ENCODE peak calls at places on chromosomes 4 and X, in nine cellular contexts. One of them, this sample, is unnamed.
A peak's percentile ranks its signal among the peaks of the same experiment; 100 is the strongest.

GRCh38 chr4:122826000-122826595 is 533 bp upstream of the FGF2 start:
- DNase-seq in prostate gland: no peak
- DNase-seq in pancreas: no peak
- DNase-seq in psoas muscle: no peak
- DNase-seq in CD8-positive, alpha-beta T cell: no peak
- DNase-seq in fibroblast of lung: peak; percentile 69
- DNase-seq in neural progenitor cell: peak; percentile 13
- DNase-seq in transverse colon: no peak
- DNase-seq in dorsolateral prefrontal cortex: no peak
- DNase-seq in this sample: no peak

GRCh38 chr4:109816082-109816442 is 500 bp downstream of the GAR1 start:
- DNase-seq in prostate gland: no peak
- DNase-seq in pancreas: peak; percentile 42
- DNase-seq in psoas muscle: peak; percentile 50
- DNase-seq in CD8-positive, alpha-beta T cell: peak; percentile 42
- DNase-seq in fibroblast of lung: no peak
- DNase-seq in neural progenitor cell: peak; percentile 27
- DNase-seq in transverse colon: peak; percentile 26
- DNase-seq in dorsolateral prefrontal cortex: no peak
- DNase-seq in this sample: no peak

GRCh38 chr4:153750197-153750817 is 9.5 kb downstream of the RNF175 start:
- DNase-seq in prostate gland: peak; percentile 36
- DNase-seq in pancreas: no peak
- DNase-seq in psoas muscle: no peak
- DNase-seq in CD8-positive, alpha-beta T cell: peak; percentile 58
- DNase-seq in fibroblast of lung: peak; percentile 83
- DNase-seq in neural progenitor cell: peak; percentile 90
- DNase-seq in transverse colon: peak; percentile 43
- DNase-seq in dorsolateral prefrontal cortex: peak; percentile 45
- DNase-seq in this sample: peak; percentile 50

GRCh38 chr4:145216532-145216931 is 36.1 kb upstream of the OTUD4 start:
- DNase-seq in prostate gland: no peak
- DNase-seq in pancreas: no peak
- DNase-seq in psoas muscle: no peak
- DNase-seq in CD8-positive, alpha-beta T cell: no peak
- DNase-seq in fibroblast of lung: peak; percentile 65
- DNase-seq in neural progenitor cell: no peak
- DNase-seq in transverse colon: no peak
- DNase-seq in dorsolateral prefrontal cortex: no peak
- DNase-seq in this sample: no peak

GRCh38 chr4:118351851-118352827 is 664 bp downstream of the PRSS12 start:
- DNase-seq in prostate gland: no peak
- DNase-seq in pancreas: peak; percentile 89
- DNase-seq in psoas muscle: peak; percentile 56
- DNase-seq in CD8-positive, alpha-beta T cell: no peak
- DNase-seq in fibroblast of lung: peak; percentile 62
- DNase-seq in neural progenitor cell: peak; percentile 63
- DNase-seq in transverse colon: peak; percentile 65
- DNase-seq in dorsolateral prefrontal cortex: no peak
- DNase-seq in this sample: no peak

GRCh38 chr4:98626350-98626749 is 32.1 kb downstream of the TSPAN5 start:
- DNase-seq in prostate gland: no peak
- DNase-seq in pancreas: no peak
- DNase-seq in psoas muscle: no peak
- DNase-seq in CD8-positive, alpha-beta T cell: no peak
- DNase-seq in fibroblast of lung: peak; percentile 87
- DNase-seq in neural progenitor cell: no peak
- DNase-seq in transverse colon: no peak
- DNase-seq in dorsolateral prefrontal cortex: no peak
- DNase-seq in this sample: no peak

GRCh38 chr4:88286897-88287296 is 2.5 kb upstream of the PPM1K start:
- DNase-seq in prostate gland: no peak
- DNase-seq in pancreas: no peak
- DNase-seq in psoas muscle: no peak
- DNase-seq in CD8-positive, alpha-beta T cell: no peak
- DNase-seq in fibroblast of lung: peak; percentile 11
- DNase-seq in neural progenitor cell: no peak
- DNase-seq in transverse colon: no peak
- DNase-seq in dorsolateral prefrontal cortex: no peak
- DNase-seq in this sample: no peak

GRCh38 chr4:23970193-23970850 is 80.5 kb upstream of the PPARGC1A start:
- DNase-seq in prostate gland: no peak
- DNase-seq in pancreas: no peak
- DNase-seq in psoas muscle: no peak
- DNase-seq in CD8-positive, alpha-beta T cell: no peak
- DNase-seq in fibroblast of lung: peak; percentile 84
- DNase-seq in neural progenitor cell: no peak
- DNase-seq in transverse colon: no peak
- DNase-seq in dorsolateral prefrontal cortex: no peak
- DNase-seq in this sample: no peak

GRCh38 chr4:112141366-112142138 is 3.7 kb upstream of the FAM241A start:
- DNase-seq in prostate gland: no peak
- DNase-seq in pancreas: no peak
- DNase-seq in psoas muscle: no peak
- DNase-seq in CD8-positive, alpha-beta T cell: no peak
- DNase-seq in fibroblast of lung: peak; percentile 20
- DNase-seq in neural progenitor cell: no peak
- DNase-seq in transverse colon: no peak
- DNase-seq in dorsolateral prefrontal cortex: no peak
- DNase-seq in this sample: no peak

GRCh38 chrX:18895157-18895952 is 88.6 kb downstream of the PHKA2 start:
- DNase-seq in prostate gland: peak; percentile 58
- DNase-seq in pancreas: no peak
- DNase-seq in psoas muscle: peak; percentile 87
- DNase-seq in CD8-positive, alpha-beta T cell: no peak
- DNase-seq in fibroblast of lung: peak; percentile 88
- DNase-seq in neural progenitor cell: no peak
- DNase-seq in transverse colon: no peak
- DNase-seq in dorsolateral prefrontal cortex: no peak
- DNase-seq in this sample: no peak

GRCh38 chr4:2492970-2493369 is 24.1 kb downstream of the RNF4 start:
- DNase-seq in prostate gland: no peak
- DNase-seq in pancreas: no peak
- DNase-seq in psoas muscle: no peak
- DNase-seq in CD8-positive, alpha-beta T cell: no peak
- DNase-seq in fibroblast of lung: no peak
- DNase-seq in neural progenitor cell: no peak
- DNase-seq in transverse colon: no peak
- DNase-seq in dorsolateral prefrontal cortex: no peak
- DNase-seq in this sample: no peak
- H3K27ac ChIP-seq in prostate gland: no peak overlapping the region
- H3K27ac ChIP-seq in pancreas: no peak overlapping the region
- H3K27ac ChIP-seq in psoas muscle: no peak overlapping the region
- H3K27ac ChIP-seq in CD8-positive, alpha-beta T cell: no peak overlapping the region
- H3K27ac ChIP-seq in fibroblast of lung: no peak overlapping the region
- H3K27ac ChIP-seq in neural progenitor cell: no peak overlapping the region
- H3K27ac ChIP-seq in transverse colon: no peak overlapping the region
- H3K27ac ChIP-seq in dorsolateral prefrontal cortex: no peak overlapping the region
- H3K27ac ChIP-seq in this sample: no peak overlapping the region

GRCh38 chr4:182310316-182310715 is 67.1 kb downstream of the TENM3 start:
- DNase-seq in prostate gland: no peak
- DNase-seq in pancreas: no peak
- DNase-seq in psoas muscle: no peak
- DNase-seq in CD8-positive, alpha-beta T cell: no peak
- DNase-seq in fibroblast of lung: peak; percentile 67
- DNase-seq in neural progenitor cell: no peak
- DNase-seq in transverse colon: no peak
- DNase-seq in dorsolateral prefrontal cortex: no peak
- DNase-seq in this sample: no peak

GRCh38 chr4:182307746-182308145 is 64.5 kb downstream of the TENM3 start:
- DNase-seq in prostate gland: no peak
- DNase-seq in pancreas: no peak
- DNase-seq in psoas muscle: no peak
- DNase-seq in CD8-positive, alpha-beta T cell: no peak
- DNase-seq in fibroblast of lung: peak; percentile 90
- DNase-seq in neural progenitor cell: no peak
- DNase-seq in transverse colon: no peak
- DNase-seq in dorsolateral prefrontal cortex: no peak
- DNase-seq in this sample: no peak

GRCh38 chr4:182309877-182310276 is 66.7 kb downstream of the TENM3 start:
- DNase-seq in prostate gland: no peak
- DNase-seq in pancreas: no peak
- DNase-seq in psoas muscle: no peak
- DNase-seq in CD8-positive, alpha-beta T cell: no peak
- DNase-seq in fibroblast of lung: no peak
- DNase-seq in neural progenitor cell: no peak
- DNase-seq in transverse colon: no peak
- DNase-seq in dorsolateral prefrontal cortex: no peak
- DNase-seq in this sample: no peak

GRCh38 chr4:182303847-182304246 is 60.6 kb downstream of the TENM3 start:
- DNase-seq in prostate gland: no peak
- DNase-seq in pancreas: no peak
- DNase-seq in psoas muscle: no peak
- DNase-seq in CD8-positive, alpha-beta T cell: no peak
- DNase-seq in fibroblast of lung: no peak
- DNase-seq in neural progenitor cell: no peak
- DNase-seq in transverse colon: no peak
- DNase-seq in dorsolateral prefrontal cortex: no peak
- DNase-seq in this sample: no peak

DNA sequence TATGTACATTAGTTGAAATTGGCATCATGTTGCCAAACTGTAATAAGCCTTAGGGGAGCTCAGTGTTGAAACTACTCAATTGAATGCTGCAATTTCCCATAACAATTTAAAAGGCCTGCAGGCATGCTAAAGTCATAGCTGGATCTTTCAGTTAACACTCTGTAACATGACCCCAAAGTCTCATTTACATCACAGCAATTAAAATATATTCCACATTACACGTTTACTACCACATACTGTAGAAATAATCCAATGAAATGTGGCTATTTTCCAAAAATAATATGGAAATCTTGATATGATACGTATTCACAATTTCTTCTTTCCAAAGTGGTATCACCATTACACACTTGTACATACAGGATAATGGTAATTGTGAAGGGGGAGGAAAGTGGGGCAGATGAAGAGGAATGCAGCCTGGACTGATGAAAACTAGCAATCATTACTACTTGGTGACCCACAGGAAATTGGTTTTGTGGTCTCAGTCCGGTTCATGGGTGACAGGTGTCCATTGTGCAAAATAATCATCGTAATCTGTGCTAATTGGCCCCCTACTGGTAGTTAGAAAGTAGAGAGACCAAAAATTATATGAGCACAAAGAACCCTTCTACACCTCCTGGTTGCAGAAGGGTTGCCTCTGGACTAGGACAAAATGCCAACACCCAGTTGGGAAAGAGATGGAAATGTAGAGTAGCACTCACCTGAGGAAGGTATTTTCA is 63.7 kb downstream of the TENM3 start:
- DNase-seq in prostate gland: no peak
- DNase-seq in pancreas: no peak
- DNase-seq in psoas muscle: no peak
- DNase-seq in CD8-positive, alpha-beta T cell: no peak
- DNase-seq in fibroblast of lung: peak; percentile 44
- DNase-seq in neural progenitor cell: no peak
- DNase-seq in transverse colon: no peak
- DNase-seq in dorsolateral prefrontal cortex: no peak
- DNase-seq in this sample: no peak
- H3K27ac ChIP-seq in prostate gland: no peak overlapping the region
- H3K27ac ChIP-seq in pancreas: no peak overlapping the region
- H3K27ac ChIP-seq in psoas muscle: no peak overlapping the region
- H3K27ac ChIP-seq in CD8-positive, alpha-beta T cell: no peak overlapping the region
- H3K27ac ChIP-seq in fibroblast of lung: no peak overlapping the region
- H3K27ac ChIP-seq in neural progenitor cell: no peak overlapping the region
- H3K27ac ChIP-seq in transverse colon: no peak overlapping the region
- H3K27ac ChIP-seq in dorsolateral prefrontal cortex: no peak overlapping the region
- H3K27ac ChIP-seq in this sample: no peak overlapping the region

GRCh38 chr4:42638993-42639392 is 17.9 kb downstream of the ATP8A1 start:
- DNase-seq in prostate gland: no peak
- DNase-seq in pancreas: no peak
- DNase-seq in psoas muscle: no peak
- DNase-seq in CD8-positive, alpha-beta T cell: no peak
- DNase-seq in fibroblast of lung: no peak
- DNase-seq in neural progenitor cell: no peak
- DNase-seq in transverse colon: no peak
- DNase-seq in dorsolateral prefrontal cortex: no peak
- DNase-seq in this sample: no peak

GRCh38 chr4:42637861-42638260 is 19.0 kb downstream of the ATP8A1 start:
- DNase-seq in prostate gland: no peak
- DNase-seq in pancreas: no peak
- DNase-seq in psoas muscle: no peak
- DNase-seq in CD8-positive, alpha-beta T cell: no peak
- DNase-seq in fibroblast of lung: no peak
- DNase-seq in neural progenitor cell: no peak
- DNase-seq in transverse colon: no peak
- DNase-seq in dorsolateral prefrontal cortex: no peak
- DNase-seq in this sample: no peak

GRCh38 chr4:42637104-42637503 is 19.8 kb downstream of the ATP8A1 start:
- DNase-seq in prostate gland: no peak
- DNase-seq in pancreas: no peak
- DNase-seq in psoas muscle: no peak
- DNase-seq in CD8-positive, alpha-beta T cell: no peak
- DNase-seq in fibroblast of lung: no peak
- DNase-seq in neural progenitor cell: no peak
- DNase-seq in transverse colon: no peak
- DNase-seq in dorsolateral prefrontal cortex: no peak
- DNase-seq in this sample: no peak

GRCh38 chr4:42638276-42638675 is 18.6 kb downstream of the ATP8A1 start:
- DNase-seq in prostate gland: no peak
- DNase-seq in pancreas: no peak
- DNase-seq in psoas muscle: no peak
- DNase-seq in CD8-positive, alpha-beta T cell: no peak
- DNase-seq in fibroblast of lung: no peak
- DNase-seq in neural progenitor cell: no peak
- DNase-seq in transverse colon: no peak
- DNase-seq in dorsolateral prefrontal cortex: no peak
- DNase-seq in this sample: no peak

GRCh38 chr4:42636591-42636990 is 20.3 kb downstream of the ATP8A1 start:
- DNase-seq in prostate gland: no peak
- DNase-seq in pancreas: no peak
- DNase-seq in psoas muscle: no peak
- DNase-seq in CD8-positive, alpha-beta T cell: no peak
- DNase-seq in fibroblast of lung: no peak
- DNase-seq in neural progenitor cell: peak; percentile 55
- DNase-seq in transverse colon: no peak
- DNase-seq in dorsolateral prefrontal cortex: no peak
- DNase-seq in this sample: no peak
- H3K27ac ChIP-seq in prostate gland: no peak overlapping the region
- H3K27ac ChIP-seq in pancreas: no peak overlapping the region
- H3K27ac ChIP-seq in psoas muscle: no peak overlapping the region
- H3K27ac ChIP-seq in CD8-positive, alpha-beta T cell: no peak overlapping the region
- H3K27ac ChIP-seq in fibroblast of lung: no peak overlapping the region
- H3K27ac ChIP-seq in neural progenitor cell: peak overlapping the region; percentile 90
- H3K27ac ChIP-seq in transverse colon: no peak overlapping the region
- H3K27ac ChIP-seq in dorsolateral prefrontal cortex: peak overlapping the region; percentile 64
- H3K27ac ChIP-seq in this sample: peak overlapping the region; percentile 86

DNA sequence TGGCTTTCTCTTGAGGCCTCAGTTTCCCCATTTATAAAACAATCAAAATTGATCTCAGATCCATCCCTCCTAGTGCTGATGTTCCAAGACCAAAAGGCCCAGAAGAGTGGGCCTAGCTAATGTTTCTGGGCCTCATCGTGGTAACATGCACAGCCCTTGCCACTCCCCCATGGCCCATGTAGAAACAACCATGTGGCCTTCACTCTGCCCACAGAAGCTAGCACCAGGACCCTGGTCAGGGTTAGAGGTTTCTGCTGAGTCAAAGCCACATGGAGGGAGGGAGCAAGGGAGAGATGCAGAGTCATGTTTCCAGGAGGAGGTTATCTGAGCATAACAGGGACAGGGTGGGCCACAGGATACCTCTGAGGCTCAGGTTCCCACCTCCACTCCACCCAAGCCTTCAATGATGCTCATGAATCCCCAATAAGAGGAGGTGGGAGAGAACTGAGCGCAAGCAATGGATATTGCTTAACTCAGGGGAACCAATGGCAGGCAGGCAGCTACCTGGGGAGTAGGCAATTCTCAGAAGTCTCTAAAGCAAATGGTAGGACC is 16.9 kb downstream of the OTUD5 start:
- DNase-seq in prostate gland: no peak
- DNase-seq in pancreas: no peak
- DNase-seq in psoas muscle: no peak
- DNase-seq in CD8-positive, alpha-beta T cell: no peak
- DNase-seq in fibroblast of lung: no peak
- DNase-seq in neural progenitor cell: no peak
- DNase-seq in transverse colon: no peak
- DNase-seq in dorsolateral prefrontal cortex: no peak
- DNase-seq in this sample: no peak
- H3K27ac ChIP-seq in prostate gland: no peak overlapping the region
- H3K27ac ChIP-seq in pancreas: no peak overlapping the region
- H3K27ac ChIP-seq in psoas muscle: no peak overlapping the region
- H3K27ac ChIP-seq in CD8-positive, alpha-beta T cell: peak overlapping the region; percentile 82
- H3K27ac ChIP-seq in fibroblast of lung: no peak overlapping the region
- H3K27ac ChIP-seq in neural progenitor cell: no peak overlapping the region
- H3K27ac ChIP-seq in transverse colon: peak overlapping the region; percentile 58
- H3K27ac ChIP-seq in dorsolateral prefrontal cortex: no peak overlapping the region
- H3K27ac ChIP-seq in this sample: no peak overlapping the region

This sample was measured in caudate nucleus.